ENCODE peak calls at places on chromosomes 1 and 21, in five cellular contexts. P, Y, Z, N and J are unnamed samples. For H3K36me3 and H3K4me1, the result is how much of the 10 kb centered on the place peaks cover.

GRCh38 chr1:234253732-234254131 is 119.5 kb upstream of the COA6 start:
- DNase-seq in P (no peak), Z (no peak), Y (no peak), N (no peak), J (no peak)

GRCh38 chr1:246455487-246455886 is 51.6 kb downstream of the SMYD3 start:
- DNase-seq in Y (no peak), Z (no peak), P (no peak), N (no peak), J (no peak)

GRCh38 chr1:35497571-35497970 is 59.6 kb downstream of the KIAA0319L start:
- DNase-seq in Z (no peak), P (no peak), Y (no peak), N (no peak), J (no peak)

GRCh38 chr1:27607239-27607804 is 3.4 kb upstream of the AHDC1 start:
- DNase-seq in Z (peak), N (no peak), P (no peak), Y (no peak), J (peak)

GRCh38 chr1:85616011-85616705 is 35.6 kb downstream of the CCN1 start:
- DNase-seq in Y (no peak), N (no peak), Z (no peak), P (peak), J (no peak)

GRCh38 chr1:222829868-222830267 is 15.0 kb downstream of the DISP1 start:
- DNase-seq in N (no peak), P (no peak), Z (no peak), Y (no peak), J (no peak)

GRCh38 chr1:9149837-9150581 is 21.1 kb upstream of the GPR157 start:
- DNase-seq in P (no peak), Z (no peak), Y (no peak), N (no peak), J (no peak)

GRCh38 chr1:209051598-209051997 is 531.9 kb upstream of the CAMK1G start:
- DNase-seq in P (no peak), Z (no peak), N (no peak), Y (no peak), J (no peak)

GRCh38 chr1:186082235-186082937 is 292.7 kb downstream of the TPR start:
- DNase-seq in N (peak), Y (peak), P (peak), Z (no peak), J (peak)

GRCh38 chr1:112083487-112083886 is 94.0 kb upstream of the KCND3 start:
- DNase-seq in N (peak), P (no peak), Z (peak), Y (no peak), J (peak)

GRCh38 chr1:3105167-3105863 is 36.3 kb downstream of the PRDM16 start:
- DNase-seq in N (no peak), Z (peak), Y (no peak), P (no peak), J (peak)

GRCh38 chr21:43763901-43764523 is 12.1 kb downstream of the CSTB start:
- DNase-seq in Y (no peak), Z (no peak), N (no peak), P (no peak), J (no peak)

GRCh38 chr1:3910769-3911520 is 10.9 kb upstream of the C1orf174 start:
- DNase-seq in P (peak), Y (peak), Z (peak), N (peak), J (peak)

GRCh38 chr1:1167416-1168155 is 6.1 kb upstream of the TTLL10 start:
- DNase-seq in N (no peak), Z (no peak), P (no peak), Y (no peak), J (no peak)

GRCh38 chr1:151705739-151706463 is 10.7 kb downstream of the CELF3 start:
- DNase-seq in Z (no peak), P (no peak), N (peak), Y (no peak), J (no peak)

GRCh38 chr21:39852726-39853510 is 14.3 kb upstream of the PCP4 start:
- DNase-seq in N (no peak), Y (no peak), Z (no peak), P (peak), J (no peak)

GRCh38 chr1:172357753-172358152 is 62.7 kb upstream of the C1orf105 start:
- DNase-seq in N (no peak), P (no peak), Z (no peak), Y (no peak), J (no peak)

GRCh38 chr1:159953866-159954515 is at the start of gene SLAMF9:
- DNase-seq in P (no peak), Y (no peak), Z (no peak), N (peak), J (no peak)

GRCh38 chr1:61659061-61659460 is 65.9 kb downstream of the TM2D1 start:
- DNase-seq in Z (peak), Y (no peak), P (no peak), N (peak), J (no peak)

GRCh38 chr1:197312163-197312562 is 44.1 kb downstream of the CRB1 start:
- DNase-seq in P (no peak), Y (no peak), Z (no peak), N (peak), J (no peak)
- H3K27ac ChIP-seq in P (no peak), Y (no peak), Z (no peak), N (peak), J (no peak)

GRCh38 chr1:210582186-210582981 is 253.7 kb downstream of the HHAT start:
- DNase-seq in P (no peak), Z (no peak), Y (no peak), N (no peak), J (no peak)
- H3K36me3 ChIP-seq in P (under half), Z (under half), Y (under half), N (under half), J (under half)

GRCh38 chr1:161958425-161958824 is 65.2 kb downstream of the OLFML2B start:
- DNase-seq in P (no peak), N (peak), Z (no peak), Y (no peak), J (no peak)
- H3K4me1 ChIP-seq in P (under half), N (under half), Z (under half), Y (under half), J (under half)

GRCh38 chr1:58849556-58849955 is 65.7 kb upstream of the JUN start:
- DNase-seq in Z (no peak), Y (no peak), P (no peak), N (no peak), J (no peak)
- H3K27ac ChIP-seq in Z (no peak), Y (no peak), P (no peak), N (peak), J (peak)

GRCh38 chr21:31005019-31005418 is 33.3 kb downstream of the KRTAP19-8 start:
- DNase-seq in N (no peak), P (no peak), Y (no peak), Z (no peak), J (no peak)

GRCh38 chr21:31012133-31013089 is 25.9 kb downstream of the KRTAP19-8 start:
- DNase-seq in Z (no peak), Y (no peak), P (no peak), N (no peak), J (no peak)

GRCh38 chr21:31011412-31011811 is 26.9 kb downstream of the KRTAP19-8 start:
- DNase-seq in N (no peak), Z (no peak), Y (no peak), P (no peak), J (no peak)

DNA sequence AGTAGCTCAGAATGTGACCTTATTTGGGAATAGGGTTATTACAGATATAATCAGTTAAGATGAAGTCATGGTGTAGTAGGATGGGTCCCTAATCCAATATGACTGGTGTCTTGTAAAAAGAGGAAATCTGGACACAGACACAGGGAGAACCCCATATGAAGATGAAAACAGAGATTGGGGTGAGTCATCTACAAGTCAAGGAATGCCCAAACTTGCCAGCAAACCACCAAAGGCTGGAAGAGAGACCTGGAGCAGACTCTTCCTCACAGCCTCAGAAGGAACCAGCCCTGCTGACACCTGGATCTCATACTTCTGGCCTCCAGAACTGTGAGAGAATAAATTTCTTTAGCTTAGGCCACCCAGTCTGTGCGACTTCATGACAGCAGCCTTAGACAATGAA is 29.9 kb downstream of the KRTAP19-8 start:
- DNase-seq in P (no peak), Y (no peak), N (no peak), Z (no peak), J (no peak)
- H3K36me3 ChIP-seq in P (under half), Y (under half), N (under half), Z (under half), J (under half)